ENCODE peak calls at places on chromosomes 13 and 19, in eight cellular contexts. I is Right ventricle myocardium inferior; H is right atrium auricular region; Y is hypothalamus; G is globus pallidus; B is HuH-7; T is mucosa of descending colon; V is activated gamma-delta T cell treated with anti-CD3 and anti-CD28 coated beads, Interleukin-2, amount 50 U/mL, for 16 hours. M is an unnamed sample.

GRCh38 chr19:57512845-57513244 is 13.1 kb downstream of the ZNF773 start:
- DNase-seq in I (no peak), H (no peak), Y (no peak), G (no peak), B (no peak), T (no peak), V (no peak), M (no peak)

GRCh38 chr13:87677334-87678234 is 6.4 kb downstream of the SLITRK5 start:
- DNase-seq in I (no peak), H (no peak), Y (no peak), G (no peak), B (no peak), T (peak), V (no peak), M (no peak)

GRCh38 chr19:54002495-54003315 is 11.3 kb downstream of the CACNG6 start:
- DNase-seq in I (no peak), H (no peak), Y (no peak), G (no peak), B (no peak), T (no peak), V (no peak), M (no peak)

GRCh38 chr13:93259527-93260080 is 33.0 kb downstream of the GPC6 start:
- DNase-seq in I (no peak), H (no peak), Y (no peak), G (no peak), B (no peak), T (no peak), V (no peak), M (no peak)

GRCh38 chr19:58052256-58052655 is 6.8 kb upstream of the ZNF135 start:
- DNase-seq in I (no peak), H (no peak), Y (no peak), G (no peak), B (no peak), T (no peak), V (no peak), M (no peak)

GRCh38 chr13:31008400-31009115 is 76.1 kb downstream of the TEX26 start:
- DNase-seq in I (no peak), H (no peak), Y (no peak), G (no peak), B (no peak), T (no peak), V (no peak), M (no peak)

GRCh38 chr13:110453767-110454166 is 107.8 kb downstream of the RAB20 start:
- DNase-seq in I (no peak), H (no peak), Y (no peak), G (no peak), B (no peak), T (no peak), V (no peak), M (no peak)

GRCh38 chr19:20078696-20079095 is 896 bp downstream of the ZNF90 start:
- DNase-seq in I (no peak), H (no peak), Y (no peak), G (peak), B (no peak), T (peak), V (no peak), M (peak)

GRCh38 chr13:106453101-106453500 is 82.4 kb downstream of the EFNB2 start:
- DNase-seq in I (no peak), H (no peak), Y (no peak), G (no peak), B (no peak), T (no peak), V (no peak), M (no peak)

GRCh38 chr19:58554494-58555368 is at the start of gene CHMP2A:
- DNase-seq in I (peak), H (peak), Y (no peak), G (peak), B (peak), T (peak), V (peak), M (peak)

GRCh38 chr19:4534836-4535658 is at the start of gene PLIN5:
- DNase-seq in I (peak), H (peak), Y (peak), G (peak), B (peak), T (peak), V (peak), M (peak)

GRCh38 chr13:110329798-110330461 is 22.8 kb downstream of the COL4A2 start:
- DNase-seq in I (no peak), H (peak), Y (no peak), G (no peak), B (no peak), T (no peak), V (no peak), M (no peak)

GRCh38 chr13:62626771-62627170 is 1211.1 kb upstream of the PCDH20 start:
- DNase-seq in I (no peak), H (no peak), Y (no peak), G (no peak), B (no peak), T (no peak), V (no peak), M (no peak)

GRCh38 chr13:100108913-100109507 is 20.1 kb downstream of the PCCA start:
- DNase-seq in I (no peak), H (no peak), Y (no peak), G (no peak), B (no peak), T (no peak), V (no peak), M (no peak)

GRCh38 chr19:17866312-17867012 is 5.3 kb upstream of the SLC5A5 start:
- DNase-seq in I (peak), H (no peak), Y (no peak), G (no peak), B (no peak), T (no peak), V (no peak), M (no peak)